ENCODE peak calls at places on chromosomes 16 and 17, in seven cellular contexts. One of them, this sample, is unnamed.

GRCh38 chr16:66081967-66082366 is 284.5 kb upstream of the CDH5 start:
- DNase-seq in lower leg skin: no peak
- DNase-seq in CD4-positive, alpha-beta T cell: no peak
- DNase-seq in ovary: no peak
- DNase-seq in GM13976: no peak
- DNase-seq in SK-N-SH: no peak
- DNase-seq in A549: peak; percentile 52
- DNase-seq in this sample: peak; percentile 83

GRCh38 chr16:57999971-58000705 is at the start of gene ZNF319:
- DNase-seq in A549: no peak
- DNase-seq in lower leg skin: no peak
- DNase-seq in GM13976: no peak
- DNase-seq in CD4-positive, alpha-beta T cell: peak; percentile 42
- DNase-seq in ovary: peak; percentile 28
- DNase-seq in SK-N-SH: no peak
- DNase-seq in this sample: no peak

GRCh38 chr17:11991461-11991860 is 5.8 kb downstream of the ZNF18 start:
- DNase-seq in lower leg skin: no peak
- DNase-seq in CD4-positive, alpha-beta T cell: no peak
- DNase-seq in SK-N-SH: no peak
- DNase-seq in GM13976: no peak
- DNase-seq in ovary: no peak
- DNase-seq in A549: no peak
- DNase-seq in this sample: no peak

GRCh38 chr16:86355538-86355937 is 154.8 kb upstream of the FOXF1 start:
- DNase-seq in GM13976: no peak
- DNase-seq in SK-N-SH: no peak
- DNase-seq in lower leg skin: no peak
- DNase-seq in ovary: no peak
- DNase-seq in CD4-positive, alpha-beta T cell: no peak
- DNase-seq in A549: no peak
- DNase-seq in this sample: peak; percentile 61

GRCh38 chr17:4900231-4901107 is 1.1 kb downstream of the C17orf107 start:
- DNase-seq in lower leg skin: no peak
- DNase-seq in A549: no peak
- DNase-seq in ovary: peak; percentile 23
- DNase-seq in GM13976: no peak
- DNase-seq in CD4-positive, alpha-beta T cell: peak; percentile 51
- DNase-seq in SK-N-SH: no peak
- DNase-seq in this sample: no peak

GRCh38 chr17:4969551-4970231 is 2.1 kb upstream of the SPAG7 start:
- DNase-seq in ovary: no peak
- DNase-seq in SK-N-SH: no peak
- DNase-seq in GM13976: no peak
- DNase-seq in lower leg skin: no peak
- DNase-seq in CD4-positive, alpha-beta T cell: no peak
- DNase-seq in A549: no peak
- DNase-seq in this sample: peak; percentile 9

GRCh38 chr17:79114455-79115301 is 40.1 kb downstream of the ENGASE start:
- DNase-seq in GM13976: no peak
- DNase-seq in A549: no peak
- DNase-seq in CD4-positive, alpha-beta T cell: no peak
- DNase-seq in ovary: no peak
- DNase-seq in lower leg skin: no peak
- DNase-seq in SK-N-SH: peak; percentile 97
- DNase-seq in this sample: peak; percentile 44

GRCh38 chr17:1491406-1492248 is 859 bp downstream of the MYO1C start:
- DNase-seq in CD4-positive, alpha-beta T cell: no peak
- DNase-seq in ovary: peak; percentile 61
- DNase-seq in GM13976: peak; percentile 93
- DNase-seq in A549: no peak
- DNase-seq in lower leg skin: peak; percentile 89
- DNase-seq in SK-N-SH: peak; percentile 96
- DNase-seq in this sample: peak; percentile 53

GRCh38 chr17:5772720-5773119 is 188.4 kb upstream of the NLRP1 start:
- DNase-seq in ovary: no peak
- DNase-seq in lower leg skin: no peak
- DNase-seq in A549: no peak
- DNase-seq in SK-N-SH: no peak
- DNase-seq in GM13976: no peak
- DNase-seq in CD4-positive, alpha-beta T cell: no peak
- DNase-seq in this sample: peak; percentile 78

GRCh38 chr17:72193395-72194106 is 72.7 kb downstream of the SOX9 start:
- DNase-seq in GM13976: no peak
- DNase-seq in A549: no peak
- DNase-seq in ovary: no peak
- DNase-seq in CD4-positive, alpha-beta T cell: no peak
- DNase-seq in lower leg skin: peak; percentile 53
- DNase-seq in SK-N-SH: no peak
- DNase-seq in this sample: no peak

GRCh38 chr16:2142942-2143868 is 5.2 kb upstream of the RAB26 start:
- DNase-seq in CD4-positive, alpha-beta T cell: no peak
- DNase-seq in A549: no peak
- DNase-seq in SK-N-SH: no peak
- DNase-seq in ovary: no peak
- DNase-seq in GM13976: no peak
- DNase-seq in lower leg skin: peak; percentile 81
- DNase-seq in this sample: peak; percentile 34

GRCh38 chr16:46885960-46886763 is 2.0 kb downstream of the GPT2 start:
- DNase-seq in GM13976: no peak
- DNase-seq in ovary: peak; percentile 28
- DNase-seq in A549: no peak
- DNase-seq in lower leg skin: no peak
- DNase-seq in SK-N-SH: peak; percentile 41
- DNase-seq in CD4-positive, alpha-beta T cell: no peak
- DNase-seq in this sample: peak; percentile 55

GRCh38 chr16:23773339-23773738 is 18.5 kb downstream of the CHP2 start:
- DNase-seq in SK-N-SH: no peak
- DNase-seq in lower leg skin: no peak
- DNase-seq in ovary: no peak
- DNase-seq in A549: no peak
- DNase-seq in CD4-positive, alpha-beta T cell: no peak
- DNase-seq in GM13976: no peak
- DNase-seq in this sample: no peak

GRCh38 chr17:67386965-67387551 is 10.0 kb downstream of the PITPNC1 start:
- DNase-seq in SK-N-SH: peak; percentile 86
- DNase-seq in A549: peak; percentile 81
- DNase-seq in lower leg skin: no peak
- DNase-seq in ovary: no peak
- DNase-seq in CD4-positive, alpha-beta T cell: peak; percentile 70
- DNase-seq in GM13976: peak; percentile 57
- DNase-seq in this sample: peak; percentile 78

GRCh38 chr17:27536781-27537180 is 80.5 kb downstream of the KSR1 start:
- DNase-seq in SK-N-SH: no peak
- DNase-seq in CD4-positive, alpha-beta T cell: no peak
- DNase-seq in A549: no peak
- DNase-seq in GM13976: no peak
- DNase-seq in lower leg skin: no peak
- DNase-seq in ovary: no peak
- DNase-seq in this sample: no peak

GRCh38 chr17:10512856-10513255 is 5.5 kb downstream of the MYH1 start:
- DNase-seq in A549: no peak
- DNase-seq in lower leg skin: no peak
- DNase-seq in CD4-positive, alpha-beta T cell: no peak
- DNase-seq in GM13976: no peak
- DNase-seq in SK-N-SH: no peak
- DNase-seq in ovary: no peak
- DNase-seq in this sample: no peak

DNA sequence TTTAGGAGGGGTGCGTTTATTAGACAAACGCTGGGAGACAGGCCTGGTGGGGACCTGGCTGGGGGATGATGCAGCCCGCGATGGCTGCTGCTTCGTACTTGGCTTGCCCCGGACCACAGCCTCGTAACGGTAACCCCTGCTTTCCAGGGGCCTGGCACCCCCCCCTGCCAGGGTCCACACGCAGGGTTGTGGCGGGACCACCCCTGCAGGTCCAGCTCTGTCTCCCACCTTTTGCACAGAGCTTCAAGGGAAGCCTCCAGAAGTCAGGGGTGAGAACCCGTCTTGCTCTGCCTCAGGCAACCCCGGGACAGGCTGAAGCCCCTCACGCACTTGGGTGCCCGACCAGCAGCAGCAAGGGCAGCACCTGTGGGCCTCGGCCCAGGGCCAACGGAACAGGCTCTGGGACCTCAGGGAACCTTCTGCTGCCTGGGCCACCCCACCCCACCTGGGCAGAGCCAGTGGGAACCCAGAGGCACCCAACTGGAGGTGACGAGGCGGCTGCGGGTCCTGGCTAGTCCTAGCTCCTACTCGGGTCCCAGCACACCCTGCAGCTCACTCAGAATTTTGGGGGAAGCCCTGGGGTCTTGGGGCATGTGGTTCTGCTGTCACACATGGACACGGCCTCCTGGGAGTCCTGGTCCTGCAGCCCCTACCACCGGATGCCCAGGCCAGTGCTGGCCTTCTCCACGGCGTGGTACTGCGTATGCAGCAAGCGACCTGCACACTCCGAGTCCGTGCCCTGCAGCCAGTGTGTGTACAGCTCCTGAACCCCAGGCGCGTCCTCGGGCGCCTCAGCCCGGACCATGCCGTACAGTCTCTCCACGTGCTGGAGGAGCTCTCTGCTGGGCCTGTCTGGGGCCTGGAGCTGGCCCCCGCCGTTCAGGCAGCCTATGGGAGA is 3.1 kb downstream of the HAGHL start:
- DNase-seq in A549: no peak
- DNase-seq in ovary: no peak
- DNase-seq in SK-N-SH: no peak
- DNase-seq in CD4-positive, alpha-beta T cell: no peak
- DNase-seq in GM13976: no peak
- DNase-seq in lower leg skin: no peak
- DNase-seq in this sample: no peak
- TF ChIP-seq CTCF in A549: no peak
- TF ChIP-seq CTCF in ovary: no peak
- TF ChIP-seq CTCF in SK-N-SH: no peak
- TF ChIP-seq CTCF in CD4-positive, alpha-beta T cell: no peak
- TF ChIP-seq CTCF in GM13976: no peak
- TF ChIP-seq CTCF in lower leg skin: no peak
- TF ChIP-seq CTCF in this sample: no peak

DNA sequence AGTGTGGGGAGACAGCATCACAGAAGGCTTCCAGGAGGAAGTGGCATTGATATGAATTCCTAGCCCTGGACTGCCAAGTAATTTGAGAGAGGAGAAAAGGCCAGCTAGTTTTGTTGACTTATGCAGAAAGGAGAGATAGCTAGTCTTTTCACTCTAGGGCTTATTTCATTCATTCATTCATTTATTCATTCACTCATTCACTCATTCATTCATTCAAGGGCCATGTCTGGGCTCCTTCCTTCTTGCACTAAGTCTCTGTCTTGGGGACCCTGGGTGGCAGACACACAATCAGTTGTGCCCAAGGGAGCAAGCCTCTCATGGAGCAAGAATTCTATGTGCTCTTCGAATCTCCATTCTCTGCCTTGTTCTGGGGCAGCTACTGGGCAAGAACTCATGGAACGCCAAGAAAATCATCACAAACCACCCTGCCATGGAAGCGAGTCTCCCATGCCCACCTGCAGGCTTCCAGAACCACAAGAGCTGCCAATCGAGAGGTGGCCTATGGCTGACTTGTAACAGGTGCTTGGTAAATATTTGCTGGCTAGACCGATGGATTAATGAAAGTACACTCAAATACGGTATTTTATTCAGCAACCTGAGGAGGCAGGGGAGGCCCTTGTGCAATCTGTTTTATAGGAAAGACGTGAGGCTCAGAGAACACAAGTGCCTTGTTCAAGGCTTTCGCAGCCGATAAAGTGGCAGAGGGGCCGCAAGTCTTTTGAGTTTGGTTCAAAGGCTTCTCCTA is 223.6 kb downstream of the XYLT1 start:
- DNase-seq in A549: no peak
- DNase-seq in SK-N-SH: no peak
- DNase-seq in lower leg skin: no peak
- DNase-seq in CD4-positive, alpha-beta T cell: no peak
- DNase-seq in GM13976: no peak
- DNase-seq in ovary: no peak
- DNase-seq in this sample: no peak
- TF ChIP-seq CTCF in A549: no peak
- TF ChIP-seq CTCF in SK-N-SH: no peak
- TF ChIP-seq CTCF in lower leg skin: no peak
- TF ChIP-seq CTCF in CD4-positive, alpha-beta T cell: no peak
- TF ChIP-seq CTCF in GM13976: no peak
- TF ChIP-seq CTCF in ovary: no peak
- TF ChIP-seq CTCF in this sample: no peak

GRCh38 chr16:83068686-83069085 is 441.9 kb downstream of the CDH13 start:
- DNase-seq in A549: no peak
- DNase-seq in SK-N-SH: no peak
- DNase-seq in GM13976: no peak
- DNase-seq in ovary: no peak
- DNase-seq in lower leg skin: no peak
- DNase-seq in CD4-positive, alpha-beta T cell: no peak
- DNase-seq in this sample: peak; percentile 16
- TF ChIP-seq CTCF in A549: no peak
- TF ChIP-seq CTCF in SK-N-SH: peak; percentile 56
- TF ChIP-seq CTCF in GM13976: no peak
- TF ChIP-seq CTCF in ovary: no peak
- TF ChIP-seq CTCF in lower leg skin: no peak
- TF ChIP-seq CTCF in CD4-positive, alpha-beta T cell: no peak
- TF ChIP-seq CTCF in this sample: peak; percentile 20

DNA sequence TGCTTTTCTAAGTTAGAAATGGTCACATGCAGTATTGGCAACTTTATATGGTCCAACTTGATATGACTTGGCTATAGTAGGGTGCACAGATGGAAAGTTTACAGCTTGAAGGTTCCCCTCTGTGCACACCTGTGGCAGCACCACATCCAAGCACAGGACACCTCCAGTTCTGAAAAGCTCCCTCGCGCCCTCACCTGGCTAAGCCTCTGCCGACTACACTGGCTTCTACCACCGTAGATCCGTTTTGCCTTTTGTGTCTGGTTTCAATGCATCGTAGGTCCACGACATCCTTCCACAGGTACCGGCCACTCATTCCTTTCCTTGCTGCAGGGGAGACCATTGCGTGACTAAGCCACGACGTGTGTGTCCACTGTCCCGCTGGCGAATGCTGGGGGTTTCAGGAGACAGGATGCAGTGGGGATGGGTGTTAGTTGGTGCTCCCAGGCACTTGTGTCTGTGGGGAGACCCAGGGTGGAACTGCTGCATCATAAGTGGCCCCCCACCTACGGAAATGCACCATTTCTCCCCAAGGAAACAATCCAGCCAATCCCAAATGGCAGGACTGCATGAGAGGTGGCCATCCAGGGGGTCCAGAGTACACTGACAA is 4.9 kb upstream of the RASD1 start:
- DNase-seq in CD4-positive, alpha-beta T cell: no peak
- DNase-seq in GM13976: no peak
- DNase-seq in A549: no peak
- DNase-seq in SK-N-SH: no peak
- DNase-seq in lower leg skin: no peak
- DNase-seq in ovary: no peak
- DNase-seq in this sample: no peak
- TF ChIP-seq CTCF in CD4-positive, alpha-beta T cell: no peak
- TF ChIP-seq CTCF in GM13976: no peak
- TF ChIP-seq CTCF in A549: no peak
- TF ChIP-seq CTCF in SK-N-SH: no peak
- TF ChIP-seq CTCF in lower leg skin: no peak
- TF ChIP-seq CTCF in ovary: no peak
- TF ChIP-seq CTCF in this sample: no peak